ENCODE peak calls at places on chromosomes 4 and X, in eight cellular contexts. U is gastroesophageal sphincter; H is SK-N-SH treated with all-trans-retinoic acid at 6 μM for 48 hours; X is mucosa of descending colon; S is left lung; N is T-cell; P is omental fat pad; L is CD8-positive, alpha-beta T cell. E is an unnamed sample.

GRCh38 chr4:156971168-156971601 is 414 bp downstream of the PDGFC start:
- ATAC-seq in U (peak), H (peak), X (peak), S (peak), N (no peak), P (peak), L (no peak), E (peak)

GRCh38 chrX:10085223-10085622 is 71.6 kb upstream of the CLCN4 start:
- ATAC-seq in U (no peak), H (no peak), X (no peak), S (no peak), N (peak), P (no peak), L (peak), E (no peak)

GRCh38 chrX:110081740-110082139 is 78.8 kb downstream of the TMEM164 start:
- ATAC-seq in U (peak), H (peak), X (peak), S (peak), N (no peak), P (peak), L (no peak), E (peak)

GRCh38 chr4:158826057-158826456 is 57.2 kb downstream of the FNIP2 start:
- ATAC-seq in U (no peak), H (no peak), X (no peak), S (peak), N (no peak), P (no peak), L (no peak), E (no peak)

GRCh38 chr4:87054900-87055299 is 120.1 kb downstream of the AFF1 start:
- ATAC-seq in U (peak), H (no peak), X (no peak), S (no peak), N (no peak), P (peak), L (no peak), E (no peak)

GRCh38 chrX:101462892-101463291 is 22.4 kb upstream of the ARMCX4 start:
- ATAC-seq in U (no peak), H (peak), X (peak), S (peak), N (no peak), P (no peak), L (no peak), E (no peak)

GRCh38 chr4:94459462-94460161 is 7.9 kb downstream of the PDLIM5 start:
- ATAC-seq in U (no peak), H (no peak), X (no peak), S (no peak), N (no peak), P (no peak), L (no peak), E (no peak)

GRCh38 chr4:76208005-76208765 is 5.4 kb downstream of the SCARB2 start:
- ATAC-seq in U (peak), H (peak), X (peak), S (peak), N (no peak), P (peak), L (no peak), E (peak)

GRCh38 chrX:74534569-74535038 is 79.8 kb downstream of the RLIM start:
- ATAC-seq in U (no peak), H (no peak), X (no peak), S (no peak), N (no peak), P (peak), L (no peak), E (no peak)

GRCh38 chr4:140019619-140020367 is 134.2 kb downstream of the MAML3 start:
- ATAC-seq in U (no peak), H (no peak), X (peak), S (peak), N (no peak), P (no peak), L (no peak), E (no peak)

GRCh38 chr4:128686810-128687209 is 122.7 kb upstream of the JADE1 start:
- ATAC-seq in U (no peak), H (no peak), X (no peak), S (no peak), N (no peak), P (no peak), L (no peak), E (peak)

GRCh38 chrX:42832764-42833549 is 55.0 kb upstream of the PPP1R2C start:
- ATAC-seq in U (no peak), H (no peak), X (no peak), S (no peak), N (no peak), P (no peak), L (no peak), E (peak)

GRCh38 chrX:37543324-37543723 is 28.1 kb upstream of the LANCL3 start:
- ATAC-seq in U (no peak), H (no peak), X (no peak), S (no peak), N (no peak), P (no peak), L (no peak), E (no peak)

GRCh38 chrX:10633722-10634121 is 13.3 kb upstream of the MID1 start:
- ATAC-seq in U (peak), H (peak), X (no peak), S (peak), N (no peak), P (peak), L (no peak), E (peak)

GRCh38 chr4:169068423-169068822 is 58.4 kb upstream of the CBR4 start:
- ATAC-seq in U (no peak), H (no peak), X (no peak), S (no peak), N (no peak), P (no peak), L (no peak), E (no peak)

GRCh38 chrX:28794751-28795150 is 207.5 kb downstream of the IL1RAPL1 start:
- ATAC-seq in U (no peak), H (no peak), X (no peak), S (no peak), N (no peak), P (no peak), L (no peak), E (no peak)

GRCh38 chr4:80196259-80197131 is 808 bp upstream of the PRDM8 start:
- ATAC-seq in U (no peak), H (no peak), X (peak), S (no peak), N (no peak), P (no peak), L (no peak), E (no peak)

GRCh38 chrX:149712831-149713230 is 971 bp downstream of the MAGEA11 start:
- ATAC-seq in U (no peak), H (no peak), X (no peak), S (no peak), N (no peak), P (no peak), L (no peak), E (no peak)

E was measured in esophagus mucosa.